ENCODE peak calls at places on chromosomes 3 and 15, in six cellular contexts. P is adrenal gland; K is H9; M is activated T-cell treated with anti-CD3 and anti-CD28 coated beads, Interleukin-2, amount 50 U/mL, for 72 hours; D is activated CD4-positive, alpha-beta T cell treated with anti-CD3 and anti-CD28 coated beads, Interleukin-2, amount 10 ng/mL, durations not matched to agents 7 days and 5 days; S is astrocyte of the spinal cord. W is an unnamed sample.
A peak's percentile ranks its signal among the peaks of the same experiment; 100 is the strongest.

GRCh38 chr15:24747376-24747775 is 71.8 kb downstream of the NPAP1 start:
- DNase-seq in K (no peak), S (no peak), P (no peak), D (no peak), M (no peak), W (no peak)

GRCh38 chr3:173912126-173912525 is 514.6 kb downstream of the NLGN1 start:
- DNase-seq in P (no peak), S (no peak), M (no peak), D (no peak), K (no peak), W (no peak)

GRCh38 chr15:36108539-36108938 is 470.9 kb upstream of the CDIN1 start:
- DNase-seq in S (no peak), P (no peak), M (no peak), K (no peak), D (no peak), W (no peak)

GRCh38 chr15:50071551-50072258 is 47.3 kb downstream of the ATP8B4 start:
- DNase-seq in M (no peak), K (no peak), D (no peak), S (no peak), P (no peak), W (no peak)

GRCh38 chr15:34984884-34985630 is 3.0 kb downstream of the ZNF770 start:
- DNase-seq in D (no peak), M (no peak), S (peak; percentile 29), K (no peak), P (peak; percentile 50), W (peak; percentile 82)

GRCh38 chr15:59299919-59300617 is 72.6 kb downstream of the MYO1E start:
- DNase-seq in D (peak; percentile 84), P (peak; percentile 70), S (peak; percentile 96), K (no peak), M (peak; percentile 76), W (peak; percentile 86)

GRCh38 chr15:91548588-91548987 is 304.9 kb upstream of the SLCO3A1 start:
- DNase-seq in M (no peak), P (no peak), K (no peak), D (no peak), S (peak; percentile 54), W (no peak)

GRCh38 chr3:43372007-43372754 is 85.8 kb downstream of the SNRK start:
- DNase-seq in P (no peak), K (no peak), S (no peak), M (no peak), D (no peak), W (no peak)

GRCh38 chr3:50572158-50572557 is 2.8 kb downstream of the HEMK1 start:
- DNase-seq in P (peak; percentile 83), K (peak; percentile 75), M (peak; percentile 87), S (peak; percentile 61), D (peak; percentile 86), W (peak; percentile 34)

GRCh38 chr15:54605556-54605955 is 591.2 kb downstream of the RSL24D1 start:
- DNase-seq in S (no peak), M (no peak), P (no peak), D (no peak), K (no peak), W (no peak)

W was measured in kidney glomerular epithelial cell.